ENCODE peak calls at places on chromosome 18, in five cellular contexts. T is astrocyte of the spinal cord; E is CD4-positive, alpha-beta memory T cell; Y is H7; S is left colon. Z is an unnamed sample.
A peak's percentile ranks its signal among the peaks of the same experiment; 100 is the strongest.

GRCh38 chr18:37845498-37845897 is 279.9 kb upstream of the CELF4 start:
- DNase-seq in T (no peak), E (no peak), Y (no peak), S (no peak), Z (no peak)

GRCh38 chr18:34048423-34048822 is 176.3 kb downstream of the NOL4 start:
- DNase-seq in T (no peak), E (no peak), Y (no peak), S (no peak), Z (no peak)

GRCh38 chr18:74230922-74231714 is 60.6 kb downstream of the CYB5A start:
- DNase-seq in T (no peak), E (no peak), Y (no peak), S (no peak), Z (peak; percentile 78)

GRCh38 chr18:36624451-36625167 is 204.2 kb downstream of the TPGS2 start:
- DNase-seq in T (no peak), E (no peak), Y (peak; percentile 40), S (no peak), Z (no peak)

GRCh38 chr18:44715245-44715644 is 34.6 kb downstream of the SETBP1 start:
- DNase-seq in T (peak; percentile 63), E (no peak), Y (no peak), S (peak; percentile 54), Z (no peak)

GRCh38 chr18:23852236-23853045 is 162.1 kb upstream of the TTC39C start:
- DNase-seq in T (no peak), E (no peak), Y (no peak), S (no peak), Z (no peak)

GRCh38 chr18:63346031-63346430 is 21.0 kb downstream of the KDSR start:
- DNase-seq in T (no peak), E (no peak), Y (no peak), S (no peak), Z (no peak)

GRCh38 chr18:3456686-3457069 is 6.7 kb downstream of the TGIF1 start:
- DNase-seq in T (peak; percentile 13), E (no peak), Y (no peak), S (no peak), Z (no peak)

GRCh38 chr18:3350566-3351527 is 88.9 kb downstream of the MYL12B start:
- DNase-seq in T (peak; percentile 27), E (no peak), Y (no peak), S (no peak), Z (no peak)

GRCh38 chr18:58268849-58269248 is 224.8 kb downstream of the NEDD4L start:
- DNase-seq in T (peak; percentile 50), E (no peak), Y (no peak), S (no peak), Z (no peak)

GRCh38 chr18:10442551-10442971 is 11.9 kb upstream of the APCDD1 start:
- DNase-seq in T (no peak), E (no peak), Y (no peak), S (no peak), Z (no peak)

GRCh38 chr18:36757081-36757480 is 71.7 kb downstream of the TPGS2 start:
- DNase-seq in T (peak; percentile 70), E (no peak), Y (peak; percentile 61), S (no peak), Z (no peak)

GRCh38 chr18:32920796-32921787 is 148.3 kb upstream of the KLHL14 start:
- DNase-seq in T (peak; percentile 95), E (no peak), Y (no peak), S (no peak), Z (no peak)

GRCh38 chr18:183769-184168 is 25.4 kb downstream of the USP14 start:
- DNase-seq in T (peak; percentile 23), E (no peak), Y (no peak), S (no peak), Z (no peak)

GRCh38 chr18:57805117-57805516 is 2.0 kb upstream of the ATP8B1 start:
- DNase-seq in T (no peak), E (no peak), Y (no peak), S (no peak), Z (no peak)

GRCh38 chr18:41982942-41983660 is 28.1 kb downstream of the PIK3C3 start:
- DNase-seq in T (no peak), E (no peak), Y (no peak), S (no peak), Z (no peak)

GRCh38 chr18:49949991-49950395 is 136.7 kb upstream of the ACAA2 start:
- DNase-seq in T (no peak), E (peak; percentile 6), Y (no peak), S (no peak), Z (no peak)

GRCh38 chr18:40529478-40529877 is 1425.6 kb upstream of the PIK3C3 start:
- DNase-seq in T (peak; percentile 25), E (no peak), Y (no peak), S (no peak), Z (no peak)

GRCh38 chr18:68441241-68441640 is 273.7 kb downstream of the TMX3 start:
- DNase-seq in T (no peak), E (no peak), Y (no peak), S (no peak), Z (no peak)

GRCh38 chr18:49020621-49021021 is 69.9 kb upstream of the SMAD7 start:
- DNase-seq in T (no peak), E (no peak), Y (peak; percentile 33), S (no peak), Z (no peak)

GRCh38 chr18:41993151-41993550 is 38.1 kb downstream of the PIK3C3 start:
- DNase-seq in T (no peak), E (no peak), Y (no peak), S (no peak), Z (no peak)

GRCh38 chr18:75314117-75314516 is 103.5 kb downstream of the TSHZ1 start:
- DNase-seq in T (no peak), E (no peak), Y (no peak), S (no peak), Z (no peak)

GRCh38 chr18:70961933-70962332 is 673.1 kb downstream of the SOCS6 start:
- DNase-seq in T (no peak), E (no peak), Y (no peak), S (no peak), Z (no peak)

GRCh38 chr18:10860937-10861336 is 288.4 kb downstream of the PIEZO2 start:
- DNase-seq in T (no peak), E (no peak), Y (no peak), S (no peak), Z (no peak)

GRCh38 chr18:59420244-59420643 is 61.2 kb upstream of the LMAN1 start:
- DNase-seq in T (no peak), E (no peak), Y (no peak), S (no peak), Z (no peak)

GRCh38 chr18:54392621-54393023 is 34.9 kb downstream of the C18orf54 start:
- DNase-seq in T (peak; percentile 81), E (peak; percentile 48), Y (peak; percentile 49), S (no peak), Z (no peak)

GRCh38 chr18:49041677-49042570 is 91.2 kb upstream of the SMAD7 start:
- DNase-seq in T (peak; percentile 58), E (peak; percentile 52), Y (peak; percentile 65), S (no peak), Z (no peak)

GRCh38 chr18:24819141-24819890 is 358.9 kb downstream of the HRH4 start:
- DNase-seq in T (no peak), E (no peak), Y (no peak), S (no peak), Z (no peak)

GRCh38 chr18:37565985-37566478 is 434 bp upstream of the CELF4 start:
- DNase-seq in T (peak; percentile 17), E (no peak), Y (peak; percentile 96), S (no peak), Z (peak; percentile 89)

GRCh38 chr18:32701288-32701687 is 71.5 kb downstream of the KLHL14 start:
- DNase-seq in T (no peak), E (no peak), Y (no peak), S (no peak), Z (no peak)